ENCODE peak calls at places on chromosomes 12 and 14, in eight cellular contexts. L is WTC11, Q is GM20000, W is RWPE1, V is astrocyte of the cerebellum, R is astrocyte of the spinal cord, E is AG10803, Z is HCT116. P is an unnamed sample.

GRCh38 chr14:101187816-101188570 is 284.5 kb upstream of the RTL1 start:
- DNase-seq in Z (no peak), E (no peak), L (no peak), Q (no peak), R (no peak), W (no peak), V (no peak), P (no peak)

GRCh38 chr14:74907744-74908143 is 15.3 kb downstream of the RPS6KL1 start:
- DNase-seq in Q (no peak), Z (no peak), E (no peak), V (no peak), R (no peak), W (no peak), L (no peak), P (no peak)

GRCh38 chr12:77299910-77300772 is 234.8 kb upstream of the E2F7 start:
- DNase-seq in L (no peak), W (peak), V (no peak), Z (no peak), E (peak), Q (no peak), R (peak), P (no peak)

GRCh38 chr12:28512876-28513275 is 322.6 kb downstream of the CCDC91 start:
- DNase-seq in Z (no peak), Q (no peak), W (no peak), R (no peak), E (no peak), V (no peak), L (no peak), P (no peak)

GRCh38 chr12:45348311-45348710 is 132.4 kb downstream of the ANO6 start:
- DNase-seq in Z (no peak), W (no peak), R (no peak), V (peak), E (no peak), L (no peak), Q (no peak), P (no peak)

GRCh38 chr12:131857908-131858850 is 30.0 kb downstream of the MMP17 start:
- DNase-seq in W (no peak), V (no peak), E (no peak), Z (no peak), Q (no peak), R (no peak), L (no peak), P (no peak)

GRCh38 chr12:130700492-130701401 is 15.4 kb downstream of the RIMBP2 start:
- DNase-seq in R (no peak), L (no peak), Q (no peak), Z (no peak), W (no peak), E (no peak), V (no peak), P (peak)

GRCh38 chr12:11513288-11513687 is 117.9 kb upstream of the PRB2 start:
- DNase-seq in R (no peak), W (peak), L (no peak), V (no peak), Q (no peak), Z (peak), E (no peak), P (no peak)

GRCh38 chr12:55847033-55847432 is 4.3 kb upstream of the MMP19 start:
- DNase-seq in R (peak), E (peak), L (no peak), Q (no peak), Z (no peak), V (no peak), W (no peak), P (peak)

GRCh38 chr12:65959452-65959851 is 135.2 kb downstream of the HMGA2 start:
- DNase-seq in V (no peak), L (no peak), E (no peak), Z (no peak), Q (no peak), W (no peak), R (no peak), P (no peak)

GRCh38 chr12:65961731-65962130 is 137.4 kb downstream of the HMGA2 start:
- DNase-seq in L (no peak), W (no peak), E (no peak), Z (no peak), Q (no peak), R (peak), V (no peak), P (no peak)

GRCh38 chr12:65965358-65965757 is 141.1 kb downstream of the HMGA2 start:
- DNase-seq in R (peak), L (no peak), V (peak), Q (no peak), W (no peak), Z (no peak), E (no peak), P (no peak)

GRCh38 chr12:65960820-65961691 is 136.8 kb downstream of the HMGA2 start:
- DNase-seq in W (no peak), Q (no peak), E (no peak), V (peak), L (no peak), R (no peak), Z (no peak), P (no peak)

DNA sequence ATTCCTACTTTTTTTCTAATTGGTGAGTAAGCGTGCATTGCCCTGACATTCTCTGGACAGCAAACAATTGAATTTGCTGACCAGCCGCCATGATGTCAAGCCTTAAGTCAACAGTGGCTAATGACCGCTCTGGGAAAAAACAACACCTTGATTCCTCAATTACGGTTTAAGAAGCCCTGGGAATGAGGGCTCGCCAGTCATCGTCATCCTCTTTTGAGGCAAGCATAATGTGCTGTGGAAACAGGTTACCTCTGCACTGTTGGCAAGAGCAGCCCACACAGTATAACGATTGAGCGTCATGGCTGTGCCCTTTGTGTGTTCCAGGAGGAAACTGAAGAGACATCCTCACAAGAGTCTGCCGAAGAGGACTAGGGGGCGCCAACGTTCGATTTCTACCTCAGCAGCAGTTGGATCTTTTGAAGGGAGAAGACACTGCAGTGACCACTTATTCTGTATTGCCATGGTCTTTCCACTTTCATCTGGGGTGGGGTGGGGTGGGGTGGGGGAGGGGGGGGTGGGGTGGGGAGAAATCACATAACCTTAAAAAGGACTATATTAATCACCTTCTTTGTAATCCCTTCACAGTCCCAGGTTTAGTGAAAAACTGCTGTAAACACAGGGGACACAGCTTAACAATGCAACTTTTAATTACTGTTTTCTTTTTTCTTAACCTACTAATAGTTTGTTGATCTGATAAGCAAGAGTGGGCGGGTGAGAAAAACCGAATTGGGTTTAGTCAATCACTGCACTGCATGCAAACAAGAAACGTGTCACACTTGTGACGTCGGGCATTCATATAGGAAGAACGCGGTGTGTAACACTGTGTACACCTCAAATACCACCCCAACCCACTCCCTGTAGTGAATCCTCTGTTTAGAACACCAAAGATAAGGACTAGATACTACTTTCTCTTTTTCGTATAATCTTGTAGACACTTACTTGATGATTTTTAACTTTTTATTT is 138.9 kb downstream of the HMGA2 start:
- DNase-seq in V (peak), R (peak), E (no peak), Q (peak), Z (peak), W (no peak), L (peak), P (no peak)
- TF ChIP-seq CTCF in V (no peak), R (peak), E (no peak), Q (peak), Z (peak), W (no peak), L (no peak), P (no peak)

GRCh38 chr12:106136263-106136662 is 2.5 kb downstream of the NUAK1 start:
- DNase-seq in E (peak), Q (peak), L (peak), V (peak), R (peak), W (peak), Z (peak), P (peak)
- TF ChIP-seq CTCF in E (peak), Q (peak), L (peak), V (peak), R (peak), W (peak), Z (peak), P (peak)

GRCh38 chr12:95416111-95416636 is 57.8 kb upstream of the METAP2 start:
- DNase-seq in V (no peak), W (no peak), E (no peak), R (no peak), L (no peak), Z (no peak), Q (no peak), P (no peak)

GRCh38 chr12:95418142-95418541 is 55.8 kb upstream of the METAP2 start:
- DNase-seq in R (no peak), W (no peak), Z (no peak), Q (no peak), V (no peak), L (no peak), E (no peak), P (no peak)

GRCh38 chr12:95415451-95415850 is 58.5 kb upstream of the METAP2 start:
- DNase-seq in Q (no peak), W (no peak), R (no peak), V (no peak), Z (no peak), E (no peak), L (no peak), P (no peak)

GRCh38 chr12:95413576-95413975 is 60.4 kb upstream of the METAP2 start:
- DNase-seq in Z (no peak), Q (no peak), L (no peak), E (peak), R (peak), W (no peak), V (peak), P (no peak)

DNA sequence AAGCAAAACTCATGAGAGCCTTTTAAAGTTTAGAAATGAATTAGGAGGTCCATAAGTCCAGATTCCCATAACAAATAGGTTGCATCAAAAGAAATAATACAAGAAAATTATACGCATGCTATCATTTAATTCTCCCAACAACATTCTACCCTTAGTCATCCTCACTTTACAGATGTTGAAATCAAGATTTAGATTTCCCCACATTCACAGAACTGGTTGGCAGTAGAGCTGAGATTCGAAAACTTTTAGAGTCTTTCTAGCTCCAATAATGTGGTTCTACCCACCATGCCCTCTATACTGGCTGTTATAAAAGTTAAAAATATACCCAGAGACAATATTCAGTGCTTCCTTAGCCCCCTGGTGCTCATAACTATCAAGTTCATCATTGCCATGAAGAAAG is 56.6 kb upstream of the METAP2 start:
- DNase-seq in R (no peak), Z (no peak), Q (no peak), L (no peak), V (no peak), W (no peak), E (peak), P (no peak)
- TF ChIP-seq CTCF in R (no peak), Z (no peak), Q (no peak), L (no peak), V (no peak), W (no peak), E (no peak), P (no peak)

DNA sequence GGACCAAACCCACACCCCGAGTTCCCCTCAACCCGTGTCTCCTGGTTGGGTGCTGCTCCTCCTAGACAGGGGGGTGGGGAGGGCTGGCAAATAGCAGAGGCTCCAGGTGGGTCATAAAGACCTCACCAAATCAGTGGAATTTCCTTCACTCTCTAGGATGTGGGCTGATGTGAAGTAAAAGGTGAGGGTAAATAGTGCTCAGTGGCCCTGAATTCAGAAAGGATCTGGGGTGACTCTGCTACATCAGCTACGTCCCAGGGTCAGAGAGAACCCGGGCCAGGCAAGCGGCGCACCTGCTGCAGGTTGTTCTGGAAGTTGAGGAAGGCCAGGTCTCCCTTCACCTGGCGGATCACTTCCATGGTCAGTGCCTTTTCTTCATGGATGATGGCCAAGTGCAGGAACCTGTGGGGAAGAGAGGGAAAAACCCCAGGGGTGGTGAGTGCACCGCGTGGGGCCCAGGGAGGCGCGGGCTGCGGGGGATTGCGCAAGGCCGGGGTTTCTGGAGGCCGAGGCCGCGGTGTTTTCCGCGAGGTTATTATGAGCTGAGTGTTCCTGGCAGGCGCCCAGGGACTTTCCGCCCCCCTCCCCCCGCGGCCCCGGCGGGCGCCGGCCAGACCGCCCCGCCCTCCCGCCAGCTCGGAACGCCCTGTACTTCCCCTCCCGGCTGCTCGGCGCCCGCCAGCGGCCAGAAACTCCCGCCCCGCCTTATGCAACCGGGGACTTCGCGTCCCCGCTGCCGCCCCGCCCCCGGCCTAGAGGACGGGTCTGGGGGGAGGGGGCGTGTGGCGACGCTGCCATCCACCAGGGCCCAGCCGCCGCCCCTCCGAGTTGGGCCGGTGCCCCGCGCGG is 928 bp downstream of the NFKBIA start:
- DNase-seq in Z (peak), Q (peak), V (peak), L (peak), E (peak), R (peak), W (peak), P (peak)
- TF ChIP-seq CTCF in Z (no peak), Q (no peak), V (no peak), L (no peak), E (no peak), R (no peak), W (no peak), P (no peak)

GRCh38 chr14:105980224-105980623 is 453.8 kb downstream of the TMEM121 start:
- DNase-seq in W (no peak), E (peak), R (no peak), V (no peak), Q (no peak), L (no peak), Z (no peak), P (no peak)

GRCh38 chr14:105971593-105972500 is 445.5 kb downstream of the TMEM121 start:
- DNase-seq in Z (no peak), V (no peak), R (no peak), Q (no peak), E (no peak), L (no peak), W (no peak), P (no peak)

GRCh38 chr14:105978618-105979295 is 452.4 kb downstream of the TMEM121 start:
- DNase-seq in Z (no peak), V (no peak), E (no peak), Q (no peak), W (no peak), R (no peak), L (no peak), P (no peak)

GRCh38 chr14:105979446-105979845 is 453.1 kb downstream of the TMEM121 start:
- DNase-seq in W (no peak), R (no peak), Q (no peak), E (no peak), L (no peak), V (no peak), Z (no peak), P (no peak)

GRCh38 chr14:105974902-105975301 is 448.5 kb downstream of the TMEM121 start:
- DNase-seq in Z (peak), L (no peak), R (no peak), Q (peak), E (no peak), W (no peak), V (no peak), P (no peak)
- TF ChIP-seq CTCF in Z (peak), L (no peak), R (no peak), Q (peak), E (no peak), W (no peak), V (no peak), P (no peak)

GRCh38 chr14:54715244-54715643 is 148.3 kb downstream of the SAMD4A start:
- DNase-seq in V (no peak), Z (peak), E (peak), R (no peak), Q (no peak), L (no peak), W (no peak), P (no peak)
- TF ChIP-seq CTCF in V (peak), Z (no peak), E (peak), R (peak), Q (no peak), L (no peak), W (no peak), P (no peak)

GRCh38 chr14:102217399-102217798 is 77.7 kb downstream of the WDR20 start:
- DNase-seq in R (no peak), V (no peak), Q (no peak), Z (no peak), L (no peak), W (no peak), E (no peak), P (no peak)

GRCh38 chr14:102213984-102214658 is 74.4 kb downstream of the WDR20 start:
- DNase-seq in L (no peak), E (no peak), W (no peak), R (no peak), Q (no peak), V (no peak), Z (no peak), P (no peak)

GRCh38 chr14:102215071-102215470 is 75.4 kb downstream of the WDR20 start:
- DNase-seq in W (no peak), Q (no peak), R (peak), Z (no peak), V (peak), E (peak), L (no peak), P (peak)

GRCh38 chr14:102213470-102213869 is 73.8 kb downstream of the WDR20 start:
- DNase-seq in L (no peak), W (no peak), R (no peak), Q (no peak), V (no peak), E (no peak), Z (no peak), P (no peak)

GRCh38 chr14:102215522-102216250 is 76.0 kb downstream of the WDR20 start:
- DNase-seq in E (no peak), Z (no peak), Q (no peak), W (no peak), V (no peak), L (no peak), R (peak), P (no peak)
- TF ChIP-seq CTCF in E (no peak), Z (no peak), Q (no peak), W (no peak), V (no peak), L (no peak), R (no peak), P (no peak)

DNA sequence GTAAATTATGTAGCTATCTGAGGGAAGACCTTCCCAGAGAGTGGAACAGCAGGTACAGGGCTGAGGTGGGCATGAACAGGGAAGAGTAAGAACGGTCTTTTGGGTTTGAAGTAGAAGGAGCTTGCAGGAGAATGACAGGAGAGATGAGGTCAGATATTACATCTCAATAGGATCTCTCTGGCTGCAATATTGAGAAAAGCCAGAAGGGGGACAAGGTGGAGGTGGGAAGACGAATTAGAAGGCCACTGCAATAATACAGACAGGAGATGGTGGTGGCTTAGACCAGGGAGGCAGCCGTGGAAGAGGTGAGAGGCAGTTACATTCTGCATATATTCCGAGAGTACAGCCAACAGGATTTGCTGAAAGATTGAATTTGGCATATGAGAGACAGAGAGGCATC is 310.2 kb downstream of the APAF1 start:
- DNase-seq in V (no peak), E (peak), R (peak), L (peak), W (peak), Q (peak), Z (peak), P (no peak)
- TF ChIP-seq CTCF in V (peak), E (peak), R (peak), L (peak), W (no peak), Q (peak), Z (peak), P (no peak)

GRCh38 chr14:61959348-61959747 is 197.1 kb downstream of the SNAPC1 start:
- DNase-seq in L (no peak), W (no peak), E (no peak), V (no peak), Z (no peak), R (no peak), Q (no peak), P (no peak)

GRCh38 chr14:61948376-61948775 is 186.2 kb downstream of the SNAPC1 start:
- DNase-seq in V (no peak), R (no peak), E (no peak), L (no peak), Q (no peak), Z (no peak), W (no peak), P (no peak)

GRCh38 chr14:61950340-61950739 is 188.1 kb downstream of the SNAPC1 start:
- DNase-seq in E (no peak), Q (no peak), Z (no peak), R (no peak), V (no peak), L (no peak), W (no peak), P (no peak)

GRCh38 chr14:61956517-61956916 is 194.3 kb downstream of the SNAPC1 start:
- DNase-seq in R (no peak), V (no peak), E (no peak), L (no peak), Z (no peak), W (no peak), Q (no peak), P (no peak)

DNA sequence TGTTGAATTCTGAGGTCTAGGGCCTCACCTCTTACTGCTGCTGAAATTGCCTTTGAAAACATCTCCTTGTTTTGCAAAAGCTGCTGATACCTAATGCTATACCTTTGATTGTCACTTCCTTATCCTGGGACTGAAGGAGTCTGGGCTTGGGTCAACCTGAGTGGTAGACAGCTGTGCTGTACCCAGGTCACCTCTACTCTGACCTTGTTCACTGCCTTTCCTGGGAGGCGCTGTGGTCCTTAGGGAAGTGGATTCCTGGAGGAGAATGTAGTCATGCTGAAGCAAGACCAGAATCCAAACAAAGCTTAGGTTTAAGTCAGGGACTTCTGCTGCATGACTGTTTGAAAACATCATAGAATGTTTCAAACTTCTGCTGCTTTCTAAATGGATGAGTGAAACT is 191.4 kb downstream of the SNAPC1 start:
- DNase-seq in Z (no peak), Q (no peak), L (no peak), E (no peak), R (no peak), W (no peak), V (no peak), P (no peak)
- TF ChIP-seq CTCF in Z (no peak), Q (no peak), L (no peak), E (no peak), R (no peak), W (no peak), V (no peak), P (no peak)

P was measured in sigmoid colon.